ENCODE peak calls at places on chromosomes 13 and 19, in eight cellular contexts. Q, F, C, A, H, P, Y and Z are unnamed samples.

GRCh38 chr19:53537523-53538377 is at the start of gene ZNF331:
- DNase-seq in Q (no peak), F (peak; percentile 94), C (peak; percentile 78), A (no peak), H (peak; percentile 85), P (peak; percentile 77), Y (peak; percentile 93), Z (no peak)

GRCh38 chr13:32415019-32415418 is 12.9 kb downstream of the N4BP2L1 start:
- DNase-seq in Q (no peak), F (no peak), C (peak; percentile 37), A (peak; percentile 34), H (peak; percentile 82), P (peak; percentile 65), Y (no peak), Z (no peak)

GRCh38 chr13:76696370-76696769 is 189.8 kb downstream of the KCTD12 start:
- DNase-seq in Q (no peak), F (no peak), C (peak; percentile 38), A (no peak), H (no peak), P (no peak), Y (no peak), Z (no peak)

GRCh38 chr13:44815507-44816074 is 173.7 kb downstream of the NUFIP1 start:
- DNase-seq in Q (no peak), F (no peak), C (peak; percentile 77), A (no peak), H (peak; percentile 62), P (peak; percentile 46), Y (no peak), Z (no peak)

GRCh38 chr13:110616103-110617101 is 1.1 kb downstream of the NAXD start:
- DNase-seq in Q (no peak), F (peak; percentile 78), C (peak; percentile 64), A (peak; percentile 45), H (peak; percentile 51), P (no peak), Y (no peak), Z (no peak)

GRCh38 chr19:58350871-58351557 is 2.3 kb downstream of the A1BG start:
- DNase-seq in Q (no peak), F (no peak), C (no peak), A (no peak), H (no peak), P (no peak), Y (no peak), Z (no peak)

GRCh38 chr13:29543230-29544215 is 52.0 kb downstream of the SLC7A1 start:
- DNase-seq in Q (no peak), F (no peak), C (peak; percentile 48), A (peak; percentile 5), H (peak; percentile 31), P (peak; percentile 47), Y (no peak), Z (no peak)

GRCh38 chr19:9407827-9408226 is 27.5 kb downstream of the ZNF266 start:
- DNase-seq in Q (no peak), F (no peak), C (no peak), A (no peak), H (no peak), P (no peak), Y (no peak), Z (no peak)

GRCh38 chr13:77896536-77896935 is 22.1 kb downstream of the EDNRB start:
- DNase-seq in Q (no peak), F (no peak), C (no peak), A (no peak), H (no peak), P (no peak), Y (no peak), Z (no peak)

GRCh38 chr13:84607614-84608013 is 725.3 kb upstream of the SLITRK1 start:
- DNase-seq in Q (no peak), F (no peak), C (no peak), A (no peak), H (no peak), P (no peak), Y (no peak), Z (no peak)

GRCh38 chr13:113904411-113904810 is 40.5 kb upstream of the GAS6 start:
- DNase-seq in Q (no peak), F (no peak), C (peak; percentile 69), A (peak; percentile 39), H (peak; percentile 73), P (peak; percentile 65), Y (no peak), Z (no peak)

GRCh38 chr13:112873851-112874750 is 94.9 kb upstream of the MCF2L start:
- DNase-seq in Q (peak; percentile 2), F (peak; percentile 92), C (peak; percentile 91), A (peak; percentile 74), H (peak; percentile 93), P (peak; percentile 83), Y (no peak), Z (no peak)

GRCh38 chr13:79659161-79659560 is 178.2 kb downstream of the NDFIP2 start:
- DNase-seq in Q (no peak), F (no peak), C (peak; percentile 79), A (no peak), H (peak; percentile 10), P (no peak), Y (no peak), Z (no peak)

GRCh38 chr19:55581828-55582223 is 1.2 kb upstream of the ZNF579 start:
- DNase-seq in Q (no peak), F (no peak), C (no peak), A (no peak), H (no peak), P (no peak), Y (no peak), Z (no peak)

GRCh38 chr19:41376241-41376997 is at the start of gene TMEM91:
- DNase-seq in Q (no peak), F (no peak), C (peak; percentile 62), A (no peak), H (peak; percentile 82), P (peak; percentile 69), Y (no peak), Z (no peak)

GRCh38 chr13:75618308-75618707 is 17.8 kb upstream of the LMO7 start:
- DNase-seq in Q (no peak), F (no peak), C (no peak), A (no peak), H (no peak), P (no peak), Y (no peak), Z (no peak)

GRCh38 chr13:49836516-49836915 is 44.0 kb upstream of the KPNA3 start:
- DNase-seq in Q (peak; percentile 3), F (no peak), C (peak; percentile 87), A (no peak), H (peak; percentile 38), P (peak; percentile 46), Y (no peak), Z (no peak)

GRCh38 chr19:6744381-6745288 is 5.2 kb downstream of the TRIP10 start:
- DNase-seq in Q (no peak), F (peak; percentile 61), C (peak; percentile 75), A (no peak), H (no peak), P (no peak), Y (no peak), Z (no peak)